ENCODE peak calls at places on chromosome 18, in ten cellular contexts. T, V, X, W, L, R, E, Z, A and C are unnamed samples.

GRCh38 chr18:55695091-55695490 is 107.1 kb upstream of the TCF4 start:
- DNase-seq in T (no peak), V (no peak), X (no peak), W (no peak), L (no peak), R (no peak), E (no peak), Z (no peak), A (no peak), C (no peak)

GRCh38 chr18:77749189-77749588 is 499.5 kb downstream of the GALR1 start:
- DNase-seq in T (no peak), V (no peak), X (peak), W (peak), L (no peak), R (peak), E (peak), Z (no peak), A (no peak), C (no peak)

GRCh38 chr18:24672165-24672950 is 211.9 kb downstream of the HRH4 start:
- DNase-seq in T (no peak), V (no peak), X (no peak), W (no peak), L (no peak), R (no peak), E (no peak), Z (no peak), A (no peak), C (no peak)

GRCh38 chr18:80171190-80171872 is 62.3 kb downstream of the ADNP2 start:
- DNase-seq in T (peak), V (no peak), X (peak), W (peak), L (no peak), R (peak), E (peak), Z (no peak), A (no peak), C (no peak)

GRCh38 chr18:48924621-48925601 is 25.9 kb downstream of the SMAD7 start:
- DNase-seq in T (no peak), V (no peak), X (peak), W (no peak), L (no peak), R (no peak), E (peak), Z (no peak), A (no peak), C (no peak)

GRCh38 chr18:50620319-50620718 is 60.4 kb downstream of the MAPK4 start:
- DNase-seq in T (no peak), V (no peak), X (no peak), W (no peak), L (no peak), R (no peak), E (no peak), Z (no peak), A (no peak), C (no peak)

GRCh38 chr18:74944676-74945075 is 264.3 kb downstream of the PTGR3 start:
- DNase-seq in T (peak), V (no peak), X (no peak), W (no peak), L (no peak), R (peak), E (no peak), Z (no peak), A (no peak), C (no peak)

GRCh38 chr18:53551868-53552426 is 672.5 kb downstream of the MBD2 start:
- DNase-seq in T (no peak), V (no peak), X (no peak), W (no peak), L (no peak), R (no peak), E (no peak), Z (no peak), A (no peak), C (no peak)

GRCh38 chr18:7272268-7273049 is 41.6 kb downstream of the LRRC30 start:
- DNase-seq in T (no peak), V (no peak), X (peak), W (peak), L (no peak), R (peak), E (peak), Z (no peak), A (peak), C (peak)

GRCh38 chr18:23468753-23469459 is 15.8 kb downstream of the RIOK3 start:
- DNase-seq in T (no peak), V (no peak), X (no peak), W (no peak), L (no peak), R (no peak), E (no peak), Z (no peak), A (no peak), C (no peak)

GRCh38 chr18:51361130-51361860 is 163.8 kb upstream of the MEX3C start:
- DNase-seq in T (no peak), V (no peak), X (no peak), W (peak), L (no peak), R (peak), E (no peak), Z (no peak), A (no peak), C (peak)

GRCh38 chr18:52392160-52392559 is 52.2 kb downstream of the DCC start:
- DNase-seq in T (no peak), V (no peak), X (no peak), W (no peak), L (no peak), R (no peak), E (no peak), Z (no peak), A (no peak), C (no peak)

GRCh38 chr18:26503382-26503781 is 45.0 kb downstream of the KCTD1 start:
- DNase-seq in T (no peak), V (no peak), X (no peak), W (peak), L (no peak), R (no peak), E (no peak), Z (no peak), A (no peak), C (no peak)

GRCh38 chr18:49135871-49136270 is 185.1 kb upstream of the SMAD7 start:
- DNase-seq in T (no peak), V (no peak), X (no peak), W (peak), L (no peak), R (peak), E (no peak), Z (no peak), A (no peak), C (peak)

GRCh38 chr18:52636536-52636935 is 296.5 kb downstream of the DCC start:
- DNase-seq in T (no peak), V (no peak), X (no peak), W (no peak), L (no peak), R (no peak), E (no peak), Z (no peak), A (no peak), C (no peak)

GRCh38 chr18:60549338-60549960 is 176.9 kb upstream of the MC4R start:
- DNase-seq in T (no peak), V (peak), X (no peak), W (peak), L (no peak), R (peak), E (peak), Z (peak), A (no peak), C (peak)

GRCh38 chr18:58578835-58579560 is 49.9 kb downstream of the ALPK2 start:
- DNase-seq in T (peak), V (no peak), X (no peak), W (peak), L (no peak), R (peak), E (no peak), Z (peak), A (no peak), C (peak)
- H3K4me3 ChIP-seq in T (peak), V (no peak), X (no peak), W (peak), L (no peak), R (no peak), E (no peak), Z (peak), A (no peak), C (peak)

DNA sequence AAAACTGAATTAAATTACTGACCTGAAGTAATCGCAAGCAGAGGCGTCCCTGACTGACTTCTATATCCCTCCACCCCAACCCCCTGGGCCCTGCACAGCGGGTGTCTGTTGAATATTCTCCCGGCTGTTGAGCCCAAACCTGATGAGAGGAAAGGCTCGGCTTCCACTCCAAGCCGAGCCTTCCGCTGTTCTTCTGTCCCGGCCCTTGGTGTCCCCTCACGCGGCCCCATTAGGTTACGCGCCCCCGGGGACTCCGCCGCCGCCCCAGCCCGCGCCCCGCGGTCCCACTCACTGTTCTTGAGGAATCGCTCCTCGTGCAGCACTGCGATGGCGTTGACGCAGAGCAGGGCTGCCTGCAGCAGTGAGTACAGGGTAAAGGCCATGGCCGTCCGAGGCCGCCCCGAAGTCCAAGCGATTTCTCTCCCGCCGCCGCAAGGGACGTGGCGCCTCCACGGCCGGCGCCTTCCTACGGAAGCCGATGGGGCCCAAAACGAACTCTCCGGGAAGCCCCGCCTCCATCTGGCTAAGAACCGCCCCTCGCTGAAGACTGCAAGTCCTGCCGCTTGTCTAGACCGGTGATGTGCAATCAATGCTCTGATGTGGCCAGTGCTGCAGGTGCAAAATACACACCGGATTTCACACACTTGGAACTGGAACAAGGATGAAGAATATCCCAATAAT is at the start of gene IER3IP1:
- DNase-seq in T (peak), V (peak), X (peak), W (peak), L (peak), R (peak), E (peak), Z (peak), A (peak), C (peak)
- H3K4me3 ChIP-seq in T (peak), V (peak), X (peak), W (peak), L (peak), R (peak), E (peak), Z (peak), A (peak), C (peak)

GRCh38 chr18:13337369-13337768 is 118.8 kb downstream of the LDLRAD4 start:
- DNase-seq in T (no peak), V (no peak), X (no peak), W (no peak), L (no peak), R (no peak), E (no peak), Z (no peak), A (no peak), C (no peak)
- H3K4me3 ChIP-seq in T (no peak), V (no peak), X (no peak), W (no peak), L (no peak), R (no peak), E (no peak), Z (no peak), A (no peak), C (no peak)

GRCh38 chr18:76451475-76452331 is 43.3 kb downstream of the ZNF516 start:
- DNase-seq in T (no peak), V (no peak), X (no peak), W (peak), L (no peak), R (no peak), E (no peak), Z (no peak), A (peak), C (no peak)
- H3K4me3 ChIP-seq in T (peak), V (peak), X (peak), W (peak), L (peak), R (peak), E (no peak), Z (peak), A (peak), C (peak)

DNA sequence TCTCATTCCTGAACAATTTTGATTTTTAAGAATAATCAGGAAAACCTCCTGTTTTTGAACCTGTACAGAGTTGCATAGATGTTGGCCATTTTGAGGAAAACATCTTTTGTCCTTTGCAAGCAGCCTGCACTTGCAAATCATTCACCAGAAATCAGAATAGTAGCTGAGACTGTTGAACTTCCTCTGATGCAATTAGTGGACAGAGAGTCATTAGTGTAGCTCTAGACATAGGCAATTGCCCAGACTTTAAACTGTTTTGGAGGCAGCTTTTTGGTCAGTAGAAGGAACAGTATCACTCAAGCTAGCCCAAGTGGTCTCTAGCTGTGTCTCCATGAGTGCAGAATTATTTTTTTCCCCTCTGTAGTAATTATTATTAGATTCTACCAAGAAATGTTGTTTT is 326.1 kb downstream of the PIK3C3 start:
- DNase-seq in T (no peak), V (no peak), X (no peak), W (no peak), L (no peak), R (no peak), E (no peak), Z (no peak), A (no peak), C (no peak)
- H3K4me3 ChIP-seq in T (no peak), V (no peak), X (no peak), W (no peak), L (no peak), R (no peak), E (no peak), Z (no peak), A (no peak), C (no peak)

GRCh38 chr18:76465630-76466409 is 29.2 kb downstream of the ZNF516 start:
- DNase-seq in T (no peak), V (no peak), X (peak), W (no peak), L (no peak), R (no peak), E (no peak), Z (no peak), A (no peak), C (no peak)

GRCh38 chr18:76467371-76468190 is 27.5 kb downstream of the ZNF516 start:
- DNase-seq in T (no peak), V (no peak), X (peak), W (peak), L (no peak), R (no peak), E (no peak), Z (no peak), A (no peak), C (no peak)

GRCh38 chr18:76466410-76466991 is 28.5 kb downstream of the ZNF516 start:
- DNase-seq in T (no peak), V (no peak), X (no peak), W (no peak), L (no peak), R (no peak), E (no peak), Z (no peak), A (no peak), C (no peak)

GRCh38 chr18:76471593-76471992 is 23.4 kb downstream of the ZNF516 start:
- DNase-seq in T (no peak), V (no peak), X (no peak), W (no peak), L (no peak), R (no peak), E (no peak), Z (no peak), A (no peak), C (no peak)

DNA sequence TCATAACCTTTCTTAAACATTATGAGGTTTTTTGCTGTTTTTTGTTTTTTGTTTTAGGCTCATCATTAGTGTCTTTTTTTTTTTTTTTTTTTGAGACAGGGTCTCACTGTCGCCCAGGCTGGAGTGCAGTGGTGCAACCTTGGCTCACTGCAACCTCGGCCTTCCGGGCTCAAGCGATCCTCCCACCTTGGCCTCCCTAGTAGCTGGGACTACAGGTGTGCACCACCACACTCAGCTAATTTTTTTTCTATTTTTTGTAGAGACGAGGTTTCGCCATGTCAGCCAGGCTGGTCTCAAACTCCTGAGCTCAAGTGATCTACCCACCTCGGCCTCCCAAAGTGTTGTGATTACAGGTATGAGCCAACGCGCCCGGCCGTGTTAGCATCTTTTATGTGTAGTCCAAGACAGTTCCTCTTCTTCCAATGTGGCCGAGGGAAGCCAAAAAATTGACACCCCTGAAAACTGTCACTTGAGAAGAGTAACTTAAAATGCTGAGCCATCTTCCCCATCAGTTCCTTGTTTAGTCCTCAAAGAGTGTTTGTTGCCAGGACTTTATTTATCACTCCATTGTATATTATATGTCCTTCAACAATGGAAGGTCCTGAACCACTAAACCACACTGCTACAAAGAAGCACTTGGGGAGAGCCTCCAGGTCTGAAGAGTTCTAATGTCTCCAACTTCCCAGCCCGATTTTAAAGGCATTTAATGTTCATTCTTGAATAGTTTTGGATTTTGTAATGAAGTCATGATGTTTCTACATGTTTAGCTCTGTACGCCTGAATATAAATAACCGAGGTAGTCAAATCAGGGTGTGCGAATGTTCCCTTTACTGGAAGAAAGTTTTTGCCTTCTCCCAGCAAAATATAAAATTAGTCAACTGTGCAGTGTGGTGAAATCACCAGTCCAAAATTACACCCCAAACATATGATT is 26.4 kb downstream of the ZNF516 start:
- DNase-seq in T (no peak), V (no peak), X (no peak), W (no peak), L (no peak), R (no peak), E (no peak), Z (peak), A (no peak), C (no peak)
- H3K4me3 ChIP-seq in T (no peak), V (no peak), X (no peak), W (no peak), L (no peak), R (no peak), E (no peak), Z (no peak), A (no peak), C (no peak)

DNA sequence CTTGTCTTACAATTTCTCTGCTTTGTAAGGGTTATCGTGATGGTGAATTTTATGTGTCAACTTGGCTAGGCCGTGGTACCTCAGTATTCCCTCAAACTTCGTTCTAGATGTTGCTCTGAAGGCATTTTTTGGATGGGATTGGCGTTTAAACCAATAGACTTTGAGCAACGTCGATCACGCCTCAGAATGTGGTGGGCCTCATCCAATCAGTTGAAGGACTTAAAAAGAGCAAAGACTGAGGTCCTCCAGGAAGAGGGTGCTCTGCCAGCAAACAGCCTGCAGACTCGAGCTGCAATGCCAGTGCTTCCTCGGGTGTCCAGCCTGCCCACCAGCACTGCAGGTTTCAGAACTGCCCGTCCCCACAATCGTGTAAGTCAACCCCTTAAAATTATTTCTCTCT is 145.8 kb upstream of the SALL3 start:
- DNase-seq in T (no peak), V (no peak), X (no peak), W (no peak), L (no peak), R (no peak), E (no peak), Z (no peak), A (no peak), C (no peak)
- H3K4me3 ChIP-seq in T (no peak), V (no peak), X (no peak), W (no peak), L (no peak), R (no peak), E (no peak), Z (no peak), A (no peak), C (no peak)

GRCh38 chr18:12840382-12840781 is 43.7 kb downstream of the PTPN2 start:
- DNase-seq in T (no peak), V (no peak), X (no peak), W (no peak), L (no peak), R (no peak), E (no peak), Z (no peak), A (no peak), C (no peak)
- H3K4me3 ChIP-seq in T (no peak), V (no peak), X (no peak), W (no peak), L (no peak), R (no peak), E (no peak), Z (no peak), A (no peak), C (no peak)